ENCODE peak calls at places on chromosome 9, in ten cellular contexts. One of them, this sample, is unnamed.
A peak's percentile ranks its signal among the peaks of the same experiment; 100 is the strongest.

GRCh38 chr9:134024828-134025605 is at the start of gene BRD3OS:
- DNase-seq in stimulated activated CD8-positive, alpha-beta memory T cell treated with anti-CD3 and anti-CD28 coated beads, Interleukin-4, amount 100 ng/mL, for 48 hours: peak; percentile 92
- DNase-seq in GDM1: peak; percentile 100
- DNase-seq in AG04449: peak; percentile 97
- DNase-seq in COR-L47: peak; percentile 95
- DNase-seq in GM03348: peak; percentile 97
- DNase-seq in DMS53: peak; percentile 99
- DNase-seq in effector CD4-positive, alpha-beta T cell: peak; percentile 87
- DNase-seq in natural killer cell: peak; percentile 78
- DNase-seq in activated CD8-positive, alpha-beta memory T cell treated with anti-CD3 and anti-CD28 coated beads for 24 hours: peak; percentile 91
- DNase-seq in this sample: peak; percentile 99

GRCh38 chr9:137460363-137461315 is 1.5 kb upstream of the NSMF start:
- DNase-seq in GM03348: no peak
- DNase-seq in GDM1: no peak
- DNase-seq in COR-L47: no peak
- DNase-seq in natural killer cell: no peak
- DNase-seq in DMS53: no peak
- DNase-seq in AG04449: no peak
- DNase-seq in stimulated activated CD8-positive, alpha-beta memory T cell treated with anti-CD3 and anti-CD28 coated beads, Interleukin-4, amount 100 ng/mL, for 48 hours: no peak
- DNase-seq in activated CD8-positive, alpha-beta memory T cell treated with anti-CD3 and anti-CD28 coated beads for 24 hours: no peak
- DNase-seq in effector CD4-positive, alpha-beta T cell: no peak
- DNase-seq in this sample: no peak

GRCh38 chr9:24044576-24044975 is 218.5 kb upstream of the ELAVL2 start:
- DNase-seq in stimulated activated CD8-positive, alpha-beta memory T cell treated with anti-CD3 and anti-CD28 coated beads, Interleukin-4, amount 100 ng/mL, for 48 hours: no peak
- DNase-seq in effector CD4-positive, alpha-beta T cell: no peak
- DNase-seq in activated CD8-positive, alpha-beta memory T cell treated with anti-CD3 and anti-CD28 coated beads for 24 hours: no peak
- DNase-seq in COR-L47: no peak
- DNase-seq in AG04449: no peak
- DNase-seq in DMS53: no peak
- DNase-seq in GM03348: no peak
- DNase-seq in natural killer cell: no peak
- DNase-seq in GDM1: no peak
- DNase-seq in this sample: no peak

GRCh38 chr9:105007143-105007542 is 79.2 kb upstream of the ABCA1 start:
- DNase-seq in DMS53: no peak
- DNase-seq in COR-L47: no peak
- DNase-seq in activated CD8-positive, alpha-beta memory T cell treated with anti-CD3 and anti-CD28 coated beads for 24 hours: no peak
- DNase-seq in stimulated activated CD8-positive, alpha-beta memory T cell treated with anti-CD3 and anti-CD28 coated beads, Interleukin-4, amount 100 ng/mL, for 48 hours: peak; percentile 40
- DNase-seq in GDM1: peak; percentile 55
- DNase-seq in effector CD4-positive, alpha-beta T cell: no peak
- DNase-seq in GM03348: peak; percentile 84
- DNase-seq in natural killer cell: no peak
- DNase-seq in AG04449: no peak
- DNase-seq in this sample: no peak

GRCh38 chr9:118959366-118959765 is 409.9 kb downstream of the BRINP1 start:
- DNase-seq in activated CD8-positive, alpha-beta memory T cell treated with anti-CD3 and anti-CD28 coated beads for 24 hours: no peak
- DNase-seq in COR-L47: no peak
- DNase-seq in stimulated activated CD8-positive, alpha-beta memory T cell treated with anti-CD3 and anti-CD28 coated beads, Interleukin-4, amount 100 ng/mL, for 48 hours: no peak
- DNase-seq in GDM1: no peak
- DNase-seq in natural killer cell: no peak
- DNase-seq in effector CD4-positive, alpha-beta T cell: no peak
- DNase-seq in DMS53: no peak
- DNase-seq in AG04449: no peak
- DNase-seq in GM03348: no peak
- DNase-seq in this sample: no peak

GRCh38 chr9:121581775-121582600 is 69.4 kb upstream of the DAB2IP start:
- DNase-seq in natural killer cell: no peak
- DNase-seq in COR-L47: no peak
- DNase-seq in DMS53: no peak
- DNase-seq in AG04449: no peak
- DNase-seq in GDM1: no peak
- DNase-seq in effector CD4-positive, alpha-beta T cell: no peak
- DNase-seq in stimulated activated CD8-positive, alpha-beta memory T cell treated with anti-CD3 and anti-CD28 coated beads, Interleukin-4, amount 100 ng/mL, for 48 hours: no peak
- DNase-seq in GM03348: no peak
- DNase-seq in activated CD8-positive, alpha-beta memory T cell treated with anti-CD3 and anti-CD28 coated beads for 24 hours: no peak
- DNase-seq in this sample: no peak

GRCh38 chr9:126719677-126720435 is 85.0 kb upstream of the ZBTB43 start:
- DNase-seq in natural killer cell: peak; percentile 74
- DNase-seq in GM03348: no peak
- DNase-seq in COR-L47: peak; percentile 88
- DNase-seq in stimulated activated CD8-positive, alpha-beta memory T cell treated with anti-CD3 and anti-CD28 coated beads, Interleukin-4, amount 100 ng/mL, for 48 hours: peak; percentile 86
- DNase-seq in effector CD4-positive, alpha-beta T cell: peak; percentile 83
- DNase-seq in GDM1: peak; percentile 93
- DNase-seq in activated CD8-positive, alpha-beta memory T cell treated with anti-CD3 and anti-CD28 coated beads for 24 hours: peak; percentile 88
- DNase-seq in AG04449: no peak
- DNase-seq in DMS53: peak; percentile 98
- DNase-seq in this sample: peak; percentile 20

GRCh38 chr9:133771486-133772482 is 33.6 kb upstream of the SARDH start:
- DNase-seq in DMS53: no peak
- DNase-seq in GDM1: no peak
- DNase-seq in stimulated activated CD8-positive, alpha-beta memory T cell treated with anti-CD3 and anti-CD28 coated beads, Interleukin-4, amount 100 ng/mL, for 48 hours: no peak
- DNase-seq in activated CD8-positive, alpha-beta memory T cell treated with anti-CD3 and anti-CD28 coated beads for 24 hours: no peak
- DNase-seq in AG04449: no peak
- DNase-seq in effector CD4-positive, alpha-beta T cell: no peak
- DNase-seq in COR-L47: no peak
- DNase-seq in natural killer cell: peak; percentile 11
- DNase-seq in GM03348: no peak
- DNase-seq in this sample: no peak

GRCh38 chr9:91783876-91784672 is 166.0 kb downstream of the ROR2 start:
- DNase-seq in activated CD8-positive, alpha-beta memory T cell treated with anti-CD3 and anti-CD28 coated beads for 24 hours: peak; percentile 46
- DNase-seq in COR-L47: no peak
- DNase-seq in natural killer cell: no peak
- DNase-seq in stimulated activated CD8-positive, alpha-beta memory T cell treated with anti-CD3 and anti-CD28 coated beads, Interleukin-4, amount 100 ng/mL, for 48 hours: no peak
- DNase-seq in GDM1: no peak
- DNase-seq in AG04449: no peak
- DNase-seq in GM03348: no peak
- DNase-seq in DMS53: no peak
- DNase-seq in effector CD4-positive, alpha-beta T cell: no peak
- DNase-seq in this sample: no peak

GRCh38 chr9:109122726-109123621 is 3.2 kb upstream of the TMEM245 start:
- DNase-seq in GDM1: no peak
- DNase-seq in stimulated activated CD8-positive, alpha-beta memory T cell treated with anti-CD3 and anti-CD28 coated beads, Interleukin-4, amount 100 ng/mL, for 48 hours: no peak
- DNase-seq in DMS53: peak; percentile 74
- DNase-seq in AG04449: no peak
- DNase-seq in GM03348: no peak
- DNase-seq in effector CD4-positive, alpha-beta T cell: no peak
- DNase-seq in COR-L47: no peak
- DNase-seq in activated CD8-positive, alpha-beta memory T cell treated with anti-CD3 and anti-CD28 coated beads for 24 hours: no peak
- DNase-seq in natural killer cell: no peak
- DNase-seq in this sample: no peak

GRCh38 chr9:18994263-18994916 is 38.6 kb downstream of the SAXO1 start:
- DNase-seq in COR-L47: no peak
- DNase-seq in GDM1: no peak
- DNase-seq in GM03348: no peak
- DNase-seq in stimulated activated CD8-positive, alpha-beta memory T cell treated with anti-CD3 and anti-CD28 coated beads, Interleukin-4, amount 100 ng/mL, for 48 hours: no peak
- DNase-seq in effector CD4-positive, alpha-beta T cell: no peak
- DNase-seq in AG04449: no peak
- DNase-seq in natural killer cell: no peak
- DNase-seq in activated CD8-positive, alpha-beta memory T cell treated with anti-CD3 and anti-CD28 coated beads for 24 hours: no peak
- DNase-seq in DMS53: no peak
- DNase-seq in this sample: no peak

GRCh38 chr9:13410566-13411031 is 131.1 kb upstream of the MPDZ start:
- DNase-seq in GM03348: peak; percentile 9
- DNase-seq in natural killer cell: no peak
- DNase-seq in GDM1: no peak
- DNase-seq in DMS53: no peak
- DNase-seq in effector CD4-positive, alpha-beta T cell: no peak
- DNase-seq in COR-L47: no peak
- DNase-seq in activated CD8-positive, alpha-beta memory T cell treated with anti-CD3 and anti-CD28 coated beads for 24 hours: no peak
- DNase-seq in stimulated activated CD8-positive, alpha-beta memory T cell treated with anti-CD3 and anti-CD28 coated beads, Interleukin-4, amount 100 ng/mL, for 48 hours: no peak
- DNase-seq in AG04449: no peak
- DNase-seq in this sample: no peak

GRCh38 chr9:8025532-8025931 is 226.0 kb upstream of the DMAC1 start:
- DNase-seq in DMS53: no peak
- DNase-seq in effector CD4-positive, alpha-beta T cell: no peak
- DNase-seq in activated CD8-positive, alpha-beta memory T cell treated with anti-CD3 and anti-CD28 coated beads for 24 hours: no peak
- DNase-seq in natural killer cell: no peak
- DNase-seq in AG04449: no peak
- DNase-seq in COR-L47: no peak
- DNase-seq in GDM1: no peak
- DNase-seq in GM03348: no peak
- DNase-seq in stimulated activated CD8-positive, alpha-beta memory T cell treated with anti-CD3 and anti-CD28 coated beads, Interleukin-4, amount 100 ng/mL, for 48 hours: no peak
- DNase-seq in this sample: no peak

GRCh38 chr9:100229136-100229535 is 123.6 kb downstream of the TEX10 start:
- DNase-seq in GM03348: no peak
- DNase-seq in AG04449: no peak
- DNase-seq in effector CD4-positive, alpha-beta T cell: no peak
- DNase-seq in stimulated activated CD8-positive, alpha-beta memory T cell treated with anti-CD3 and anti-CD28 coated beads, Interleukin-4, amount 100 ng/mL, for 48 hours: no peak
- DNase-seq in activated CD8-positive, alpha-beta memory T cell treated with anti-CD3 and anti-CD28 coated beads for 24 hours: no peak
- DNase-seq in GDM1: no peak
- DNase-seq in DMS53: peak; percentile 3
- DNase-seq in natural killer cell: no peak
- DNase-seq in COR-L47: no peak
- DNase-seq in this sample: no peak

GRCh38 chr9:97788763-97789663 is 64.0 kb upstream of the FOXE1 start:
- DNase-seq in activated CD8-positive, alpha-beta memory T cell treated with anti-CD3 and anti-CD28 coated beads for 24 hours: no peak
- DNase-seq in effector CD4-positive, alpha-beta T cell: no peak
- DNase-seq in natural killer cell: no peak
- DNase-seq in GM03348: no peak
- DNase-seq in stimulated activated CD8-positive, alpha-beta memory T cell treated with anti-CD3 and anti-CD28 coated beads, Interleukin-4, amount 100 ng/mL, for 48 hours: no peak
- DNase-seq in AG04449: no peak
- DNase-seq in DMS53: no peak
- DNase-seq in COR-L47: no peak
- DNase-seq in GDM1: no peak
- DNase-seq in this sample: no peak

GRCh38 chr9:98083059-98083458 is 26.5 kb downstream of the NANS start:
- DNase-seq in activated CD8-positive, alpha-beta memory T cell treated with anti-CD3 and anti-CD28 coated beads for 24 hours: no peak
- DNase-seq in DMS53: no peak
- DNase-seq in GM03348: peak; percentile 32
- DNase-seq in COR-L47: no peak
- DNase-seq in natural killer cell: no peak
- DNase-seq in effector CD4-positive, alpha-beta T cell: no peak
- DNase-seq in AG04449: no peak
- DNase-seq in GDM1: no peak
- DNase-seq in stimulated activated CD8-positive, alpha-beta memory T cell treated with anti-CD3 and anti-CD28 coated beads, Interleukin-4, amount 100 ng/mL, for 48 hours: no peak
- DNase-seq in this sample: no peak

GRCh38 chr9:104238668-104239067 is 144.6 kb downstream of the SMC2 start:
- DNase-seq in GDM1: no peak
- DNase-seq in natural killer cell: no peak
- DNase-seq in AG04449: no peak
- DNase-seq in stimulated activated CD8-positive, alpha-beta memory T cell treated with anti-CD3 and anti-CD28 coated beads, Interleukin-4, amount 100 ng/mL, for 48 hours: no peak
- DNase-seq in GM03348: no peak
- DNase-seq in COR-L47: no peak
- DNase-seq in effector CD4-positive, alpha-beta T cell: no peak
- DNase-seq in activated CD8-positive, alpha-beta memory T cell treated with anti-CD3 and anti-CD28 coated beads for 24 hours: no peak
- DNase-seq in DMS53: no peak
- DNase-seq in this sample: no peak

GRCh38 chr9:134553061-134553891 is 88.3 kb upstream of the COL5A1 start:
- DNase-seq in DMS53: no peak
- DNase-seq in AG04449: no peak
- DNase-seq in activated CD8-positive, alpha-beta memory T cell treated with anti-CD3 and anti-CD28 coated beads for 24 hours: no peak
- DNase-seq in natural killer cell: no peak
- DNase-seq in effector CD4-positive, alpha-beta T cell: no peak
- DNase-seq in GDM1: no peak
- DNase-seq in COR-L47: no peak
- DNase-seq in GM03348: no peak
- DNase-seq in stimulated activated CD8-positive, alpha-beta memory T cell treated with anti-CD3 and anti-CD28 coated beads, Interleukin-4, amount 100 ng/mL, for 48 hours: no peak
- DNase-seq in this sample: no peak

GRCh38 chr9:134307674-134308638 is 18.3 kb upstream of the RXRA start:
- DNase-seq in GDM1: no peak
- DNase-seq in AG04449: no peak
- DNase-seq in GM03348: no peak
- DNase-seq in effector CD4-positive, alpha-beta T cell: no peak
- DNase-seq in natural killer cell: no peak
- DNase-seq in activated CD8-positive, alpha-beta memory T cell treated with anti-CD3 and anti-CD28 coated beads for 24 hours: no peak
- DNase-seq in stimulated activated CD8-positive, alpha-beta memory T cell treated with anti-CD3 and anti-CD28 coated beads, Interleukin-4, amount 100 ng/mL, for 48 hours: no peak
- DNase-seq in DMS53: no peak
- DNase-seq in COR-L47: no peak
- DNase-seq in this sample: no peak

GRCh38 chr9:2337602-2338001 is 284.0 kb upstream of the VLDLR start:
- DNase-seq in COR-L47: no peak
- DNase-seq in DMS53: no peak
- DNase-seq in natural killer cell: no peak
- DNase-seq in AG04449: no peak
- DNase-seq in GM03348: no peak
- DNase-seq in effector CD4-positive, alpha-beta T cell: no peak
- DNase-seq in GDM1: no peak
- DNase-seq in activated CD8-positive, alpha-beta memory T cell treated with anti-CD3 and anti-CD28 coated beads for 24 hours: no peak
- DNase-seq in stimulated activated CD8-positive, alpha-beta memory T cell treated with anti-CD3 and anti-CD28 coated beads, Interleukin-4, amount 100 ng/mL, for 48 hours: no peak
- DNase-seq in this sample: no peak

GRCh38 chr9:79236466-79236865 is 335.3 kb upstream of the TLE4 start:
- DNase-seq in activated CD8-positive, alpha-beta memory T cell treated with anti-CD3 and anti-CD28 coated beads for 24 hours: no peak
- DNase-seq in COR-L47: no peak
- DNase-seq in effector CD4-positive, alpha-beta T cell: no peak
- DNase-seq in natural killer cell: no peak
- DNase-seq in GDM1: no peak
- DNase-seq in GM03348: no peak
- DNase-seq in stimulated activated CD8-positive, alpha-beta memory T cell treated with anti-CD3 and anti-CD28 coated beads, Interleukin-4, amount 100 ng/mL, for 48 hours: no peak
- DNase-seq in AG04449: no peak
- DNase-seq in DMS53: no peak
- DNase-seq in this sample: no peak

GRCh38 chr9:94472766-94473165 is 82.1 kb upstream of the PCAT7 start:
- DNase-seq in activated CD8-positive, alpha-beta memory T cell treated with anti-CD3 and anti-CD28 coated beads for 24 hours: no peak
- DNase-seq in AG04449: no peak
- DNase-seq in COR-L47: no peak
- DNase-seq in stimulated activated CD8-positive, alpha-beta memory T cell treated with anti-CD3 and anti-CD28 coated beads, Interleukin-4, amount 100 ng/mL, for 48 hours: no peak
- DNase-seq in GDM1: no peak
- DNase-seq in GM03348: peak; percentile 16
- DNase-seq in natural killer cell: no peak
- DNase-seq in DMS53: no peak
- DNase-seq in effector CD4-positive, alpha-beta T cell: no peak
- DNase-seq in this sample: no peak

GRCh38 chr9:120723547-120723946 is 9.3 kb upstream of the MEGF9 start:
- DNase-seq in COR-L47: peak; percentile 23
- DNase-seq in activated CD8-positive, alpha-beta memory T cell treated with anti-CD3 and anti-CD28 coated beads for 24 hours: no peak
- DNase-seq in natural killer cell: no peak
- DNase-seq in AG04449: peak; percentile 31
- DNase-seq in effector CD4-positive, alpha-beta T cell: no peak
- DNase-seq in stimulated activated CD8-positive, alpha-beta memory T cell treated with anti-CD3 and anti-CD28 coated beads, Interleukin-4, amount 100 ng/mL, for 48 hours: no peak
- DNase-seq in DMS53: no peak
- DNase-seq in GM03348: peak; percentile 49
- DNase-seq in GDM1: no peak
- DNase-seq in this sample: no peak

GRCh38 chr9:119609277-119609971 is 240.2 kb upstream of the BRINP1 start:
- DNase-seq in stimulated activated CD8-positive, alpha-beta memory T cell treated with anti-CD3 and anti-CD28 coated beads, Interleukin-4, amount 100 ng/mL, for 48 hours: no peak
- DNase-seq in natural killer cell: no peak
- DNase-seq in activated CD8-positive, alpha-beta memory T cell treated with anti-CD3 and anti-CD28 coated beads for 24 hours: no peak
- DNase-seq in GM03348: no peak
- DNase-seq in effector CD4-positive, alpha-beta T cell: no peak
- DNase-seq in DMS53: no peak
- DNase-seq in AG04449: no peak
- DNase-seq in COR-L47: no peak
- DNase-seq in GDM1: no peak
- DNase-seq in this sample: no peak

GRCh38 chr9:110337727-110338522 is at the start of gene TXNDC8:
- DNase-seq in COR-L47: no peak
- DNase-seq in effector CD4-positive, alpha-beta T cell: no peak
- DNase-seq in GDM1: no peak
- DNase-seq in DMS53: no peak
- DNase-seq in AG04449: no peak
- DNase-seq in GM03348: peak; percentile 16
- DNase-seq in natural killer cell: no peak
- DNase-seq in stimulated activated CD8-positive, alpha-beta memory T cell treated with anti-CD3 and anti-CD28 coated beads, Interleukin-4, amount 100 ng/mL, for 48 hours: no peak
- DNase-seq in activated CD8-positive, alpha-beta memory T cell treated with anti-CD3 and anti-CD28 coated beads for 24 hours: no peak
- DNase-seq in this sample: no peak

GRCh38 chr9:137396227-137396626 is 26.7 kb downstream of the EXD3 start:
- DNase-seq in natural killer cell: no peak
- DNase-seq in stimulated activated CD8-positive, alpha-beta memory T cell treated with anti-CD3 and anti-CD28 coated beads, Interleukin-4, amount 100 ng/mL, for 48 hours: no peak
- DNase-seq in effector CD4-positive, alpha-beta T cell: no peak
- DNase-seq in COR-L47: no peak
- DNase-seq in GDM1: no peak
- DNase-seq in DMS53: no peak
- DNase-seq in GM03348: no peak
- DNase-seq in activated CD8-positive, alpha-beta memory T cell treated with anti-CD3 and anti-CD28 coated beads for 24 hours: no peak
- DNase-seq in AG04449: peak; percentile 47
- DNase-seq in this sample: no peak

GRCh38 chr9:128100581-128100980 is 26.9 kb downstream of the PTGES2 start:
- DNase-seq in stimulated activated CD8-positive, alpha-beta memory T cell treated with anti-CD3 and anti-CD28 coated beads, Interleukin-4, amount 100 ng/mL, for 48 hours: no peak
- DNase-seq in activated CD8-positive, alpha-beta memory T cell treated with anti-CD3 and anti-CD28 coated beads for 24 hours: no peak
- DNase-seq in effector CD4-positive, alpha-beta T cell: no peak
- DNase-seq in DMS53: no peak
- DNase-seq in GM03348: no peak
- DNase-seq in natural killer cell: no peak
- DNase-seq in COR-L47: no peak
- DNase-seq in AG04449: no peak
- DNase-seq in GDM1: no peak
- DNase-seq in this sample: no peak

GRCh38 chr9:96856363-96857286 is 2.3 kb upstream of the ZNF782 start:
- DNase-seq in activated CD8-positive, alpha-beta memory T cell treated with anti-CD3 and anti-CD28 coated beads for 24 hours: peak; percentile 82
- DNase-seq in natural killer cell: peak; percentile 42
- DNase-seq in COR-L47: peak; percentile 49
- DNase-seq in GM03348: peak; percentile 69
- DNase-seq in AG04449: peak; percentile 40
- DNase-seq in effector CD4-positive, alpha-beta T cell: peak; percentile 66
- DNase-seq in DMS53: peak; percentile 88
- DNase-seq in stimulated activated CD8-positive, alpha-beta memory T cell treated with anti-CD3 and anti-CD28 coated beads, Interleukin-4, amount 100 ng/mL, for 48 hours: peak; percentile 79
- DNase-seq in GDM1: peak; percentile 30
- DNase-seq in this sample: peak; percentile 64